ENCODE peak calls at places on chromosomes 6 and 20, in four cellular contexts. K is HCT116, V is IMR-90, C is OCI-LY7. G is an unnamed sample. For H4K20me1, the result is how much of the 10 kb centered on the place peaks cover.

GRCh38 chr20:62219101-62219991 is 732 bp downstream of the HRH3 start:
- DNase-seq in K (no peak), V (no peak), C (no peak), G (peak)

GRCh38 chr6:22716721-22717120 is 147.4 kb downstream of the HDGFL1 start:
- DNase-seq in K (no peak), V (no peak), C (no peak), G (no peak)

GRCh38 chr6:32843321-32843978 is 397 bp downstream of the PSMB8 start:
- DNase-seq in K (no peak), V (no peak), C (peak), G (no peak)

GRCh38 chr6:104357928-104358327 is 501.8 kb downstream of the HACE1 start:
- DNase-seq in K (no peak), V (no peak), C (no peak), G (no peak)

GRCh38 chr20:36574278-36575065 is 1.1 kb downstream of the TGIF2 start:
- DNase-seq in K (no peak), V (peak), C (peak), G (peak)

GRCh38 chr20:51331466-51331865 is 211.1 kb downstream of the NFATC2 start:
- DNase-seq in K (no peak), V (peak), C (no peak), G (no peak)

GRCh38 chr6:154139894-154140293 is 100.9 kb downstream of the OPRM1 start:
- DNase-seq in K (no peak), V (no peak), C (no peak), G (no peak)

GRCh38 chr6:120894077-120894476 is 440.2 kb downstream of the TBC1D32 start:
- DNase-seq in K (no peak), V (no peak), C (no peak), G (no peak)

GRCh38 chr20:826695-827323 is 6.7 kb upstream of the FAM110A start:
- DNase-seq in K (no peak), V (no peak), C (no peak), G (no peak)

GRCh38 chr20:60078351-60079250 is 120.4 kb downstream of the CDH26 start:
- DNase-seq in K (no peak), V (no peak), C (no peak), G (no peak)

GRCh38 chr6:17725083-17725482 is 18.4 kb upstream of the NUP153 start:
- DNase-seq in K (no peak), V (peak), C (no peak), G (peak)

GRCh38 chr20:43767686-43768474 is 41.1 kb upstream of the GTSF1L start:
- DNase-seq in K (no peak), V (peak), C (no peak), G (no peak)

GRCh38 chr6:170178266-170178560 is 112.7 kb downstream of the DLL1 start:
- DNase-seq in K (no peak), V (no peak), C (no peak), G (no peak)

GRCh38 chr6:74100719-74101287 is 404.8 kb downstream of the CD109 start:
- DNase-seq in K (no peak), V (peak), C (no peak), G (no peak)

GRCh38 chr6:135033238-135033637 is 21.4 kb downstream of the HBS1L start:
- DNase-seq in K (no peak), V (no peak), C (no peak), G (no peak)

GRCh38 chr6:74645108-74645849 is 560.6 kb downstream of the COL12A1 start:
- DNase-seq in K (no peak), V (no peak), C (no peak), G (peak)

GRCh38 chr6:37134622-37135191 is 35.2 kb upstream of the PIM1 start:
- DNase-seq in K (peak), V (peak), C (no peak), G (no peak)

GRCh38 chr6:47221565-47221964 is 88.1 kb downstream of the TNFRSF21 start:
- DNase-seq in K (no peak), V (no peak), C (no peak), G (peak)

GRCh38 chr6:119445666-119446622 is 96.4 kb upstream of the MAN1A1 start:
- DNase-seq in K (no peak), V (peak), C (no peak), G (peak)

GRCh38 chr20:2693286-2693995 is 861 bp downstream of the EBF4 start:
- DNase-seq in K (no peak), V (no peak), C (no peak), G (peak)

GRCh38 chr6:137873273-137873762 is 6.3 kb downstream of the TNFAIP3 start:
- DNase-seq in K (no peak), V (peak), C (no peak), G (peak)

GRCh38 chr20:3021327-3021726 is 22.1 kb upstream of the GNRH2 start:
- DNase-seq in K (no peak), V (no peak), C (no peak), G (no peak)

GRCh38 chr6:46781478-46782378 is 11.5 kb upstream of the MEP1A start:
- DNase-seq in K (peak), V (peak), C (peak), G (peak)

GRCh38 chr20:8089668-8090067 is 42.4 kb upstream of the PLCB1 start:
- DNase-seq in K (no peak), V (no peak), C (no peak), G (no peak)

GRCh38 chr6:107458687-107459282 is 579 bp downstream of the PDSS2 start:
- DNase-seq in K (no peak), V (peak), C (peak), G (peak)

GRCh38 chr6:113293106-113293505 is 564.0 kb upstream of the MARCKS start:
- DNase-seq in K (no peak), V (no peak), C (no peak), G (no peak)

GRCh38 chr20:58623579-58624473 is 27.3 kb upstream of the STX16 start:
- DNase-seq in K (peak), V (peak), C (no peak), G (no peak)

GRCh38 chr6:136016228-136017225 is 165.0 kb downstream of the PDE7B start:
- DNase-seq in K (no peak), V (no peak), C (no peak), G (no peak)

GRCh38 chr20:4008877-4009276 is 6.5 kb downstream of the RNF24 start:
- DNase-seq in K (no peak), V (no peak), C (no peak), G (no peak)

GRCh38 chr6:2794171-2794730 is 29.1 kb downstream of the WRNIP1 start:
- DNase-seq in K (no peak), V (peak), C (no peak), G (no peak)

GRCh38 chr20:56986931-56987720 is 279.3 kb downstream of the BMP7 start:
- DNase-seq in K (no peak), V (no peak), C (no peak), G (no peak)

GRCh38 chr6:46509981-46510510 is 18.8 kb upstream of the RCAN2 start:
- DNase-seq in K (no peak), V (no peak), C (no peak), G (no peak)

GRCh38 chr20:13749811-13750210 is 34.9 kb downstream of the ESF1 start:
- DNase-seq in K (no peak), V (no peak), C (no peak), G (no peak)

GRCh38 chr6:138403324-138403800 is 661 bp upstream of the HEBP2 start:
- DNase-seq in K (no peak), V (no peak), C (peak), G (no peak)

GRCh38 chr20:38094968-38095689 is 61.6 kb downstream of the RPRD1B start:
- DNase-seq in K (no peak), V (no peak), C (no peak), G (no peak)

GRCh38 chr6:16244446-16244845 is 6.1 kb downstream of the GMPR start:
- DNase-seq in K (no peak), V (no peak), C (no peak), G (no peak)
- H3K27ac ChIP-seq in K (no peak), V (no peak), C (no peak), G (no peak)

GRCh38 chr6:123811378-123811777 is 7.7 kb downstream of the NKAIN2 start:
- DNase-seq in K (no peak), V (no peak), C (no peak), G (no peak)

GRCh38 chr6:123808556-123808955 is 4.9 kb downstream of the NKAIN2 start:
- DNase-seq in K (no peak), V (no peak), C (no peak), G (peak)

GRCh38 chr6:123812621-123813020 is 9.0 kb downstream of the NKAIN2 start:
- DNase-seq in K (no peak), V (no peak), C (no peak), G (no peak)

GRCh38 chr6:123810214-123810613 is 6.5 kb downstream of the NKAIN2 start:
- DNase-seq in K (no peak), V (no peak), C (no peak), G (no peak)

GRCh38 chr6:123810948-123811347 is 7.3 kb downstream of the NKAIN2 start:
- DNase-seq in K (no peak), V (no peak), C (no peak), G (no peak)
- H2AFZ ChIP-seq in K (no peak), V (no peak), C (no peak), G (no peak)

GRCh38 chr6:158774734-158775449 is 44.3 kb downstream of the EZR start:
- DNase-seq in K (no peak), V (no peak), C (no peak), G (no peak)

GRCh38 chr6:158776737-158777136 is 42.4 kb downstream of the EZR start:
- DNase-seq in K (no peak), V (no peak), C (no peak), G (no peak)

GRCh38 chr6:158778005-158778527 is 41.1 kb downstream of the EZR start:
- DNase-seq in K (no peak), V (no peak), C (no peak), G (no peak)

GRCh38 chr6:158775832-158776231 is 43.3 kb downstream of the EZR start:
- DNase-seq in K (no peak), V (no peak), C (no peak), G (no peak)

DNA sequence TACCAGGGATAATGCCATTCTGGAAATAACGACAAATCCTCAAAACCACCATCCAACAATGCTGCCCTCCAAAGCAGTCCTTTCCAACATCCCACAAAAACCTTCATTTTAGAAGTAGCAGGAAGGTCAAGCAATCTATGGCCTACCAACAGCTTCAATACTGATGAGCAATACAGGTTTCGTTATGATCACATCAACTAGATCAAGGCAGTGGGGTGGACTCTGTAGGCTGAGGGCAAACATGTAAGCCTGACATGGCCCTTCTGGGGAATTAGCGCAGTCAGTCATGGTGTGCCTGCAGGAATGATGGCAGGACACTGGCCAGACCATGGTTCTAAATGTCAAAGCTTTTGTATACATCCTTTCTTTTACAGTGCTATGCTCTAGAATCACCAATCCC is 41.7 kb downstream of the EZR start:
- DNase-seq in K (no peak), V (no peak), C (no peak), G (no peak)
- H4K20me1 ChIP-seq in K (half or more), V (under half), C (under half), G (half or more)

GRCh38 chr6:167272618-167273379 is 18.3 kb upstream of the UNC93A start:
- DNase-seq in K (no peak), V (no peak), C (no peak), G (no peak)
- H3K27ac ChIP-seq in K (no peak), V (no peak), C (no peak), G (no peak)

DNA sequence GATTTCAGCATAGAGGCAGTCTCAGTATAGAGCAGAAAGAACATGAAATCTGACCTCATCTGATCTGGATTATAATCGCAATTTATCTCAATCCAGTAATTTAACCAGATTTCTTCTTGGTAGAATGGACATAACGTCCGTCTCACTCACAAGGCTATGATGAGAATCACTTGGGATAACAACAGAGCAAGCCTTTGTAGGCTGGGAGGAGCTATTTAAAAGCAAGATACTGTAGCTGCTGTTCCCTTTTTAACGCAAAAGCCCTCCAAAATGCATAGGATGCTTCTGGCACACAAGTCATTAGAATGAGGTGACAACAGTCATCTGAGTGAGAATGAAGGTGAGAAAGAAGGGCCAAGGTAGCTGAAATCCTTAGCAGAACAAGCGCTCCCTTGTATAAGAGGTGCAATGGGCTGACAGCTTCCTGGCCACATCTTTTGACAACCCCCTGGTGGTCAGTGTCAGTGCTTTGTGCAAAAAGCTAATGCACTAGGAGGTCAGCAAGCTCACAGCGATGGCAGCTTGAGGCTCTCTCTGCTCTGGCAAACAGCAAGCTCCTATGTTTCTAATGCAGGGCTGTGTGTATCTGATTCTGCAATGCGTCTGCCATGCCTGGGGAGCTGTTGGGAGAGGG is 16.4 kb downstream of the METTL24 start:
- DNase-seq in K (peak), V (peak), C (peak), G (peak)
- H2AFZ ChIP-seq in K (no peak), V (peak), C (no peak), G (no peak)

DNA sequence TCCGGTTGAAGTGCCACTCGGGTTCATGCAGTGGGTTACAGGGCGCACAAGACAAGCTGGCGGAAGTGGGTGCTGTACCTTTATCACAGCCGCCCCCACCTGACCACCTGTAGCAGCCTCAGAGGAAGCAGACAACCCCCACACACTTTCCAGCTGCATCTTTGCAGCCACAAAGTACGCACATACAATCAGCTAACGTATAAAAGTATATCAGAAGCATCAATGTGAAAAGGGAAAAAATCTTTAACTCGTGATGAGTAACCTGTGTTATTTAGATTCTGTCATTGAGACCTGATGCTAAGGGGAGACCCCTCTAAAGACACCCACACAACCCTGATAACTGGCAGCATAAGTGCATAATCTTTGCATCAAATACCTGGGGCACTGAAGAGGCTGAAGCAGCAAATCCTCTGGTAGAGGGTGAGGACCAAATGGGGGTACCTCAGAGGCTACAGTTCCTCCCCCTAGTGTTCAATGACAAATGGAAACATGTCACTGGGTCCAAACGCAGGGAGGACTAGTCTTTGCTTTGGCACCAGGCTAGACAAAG is 22.1 kb downstream of the BACH2 start:
- DNase-seq in K (no peak), V (no peak), C (peak), G (peak)
- H4K20me1 ChIP-seq in K (under half), V (under half), C (under half), G (under half)

DNA sequence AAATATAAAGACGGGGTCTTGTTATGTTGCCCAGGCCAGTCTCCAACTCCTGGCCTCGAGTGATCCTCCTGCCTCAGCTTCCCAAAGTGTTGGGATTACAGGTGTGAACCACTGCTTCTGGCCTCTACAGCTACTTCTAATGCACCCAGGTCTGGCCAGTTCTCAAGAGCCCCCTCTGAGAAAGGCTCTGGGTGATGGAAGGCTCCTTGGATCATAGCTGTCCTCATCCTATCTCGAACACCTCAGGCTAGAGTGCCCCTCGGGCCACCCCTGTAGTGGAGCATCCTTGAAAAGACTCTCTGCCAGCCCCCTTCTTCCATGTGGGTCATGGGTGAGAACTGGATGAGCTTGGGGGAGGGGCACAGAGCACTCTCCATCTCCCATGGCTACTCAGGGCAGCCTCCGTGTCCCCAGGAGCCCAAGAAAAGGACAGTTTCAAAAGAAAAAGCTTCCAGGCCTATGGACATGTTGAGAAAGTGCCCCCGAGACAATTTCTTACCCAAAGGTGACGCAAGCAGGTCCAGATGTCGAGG is 714 bp upstream of the MYLK2 start:
- DNase-seq in K (no peak), V (no peak), C (no peak), G (no peak)
- H3K27ac ChIP-seq in K (no peak), V (no peak), C (no peak), G (no peak)

GRCh38 chr6:69812746-69813427 is 16.1 kb upstream of the LMBRD1 start:
- DNase-seq in K (no peak), V (no peak), C (no peak), G (no peak)
- H2AFZ ChIP-seq in K (no peak), V (no peak), C (peak), G (peak)

G was measured in GM23338.